ENCODE peak calls at places on chromosomes 4 and X, in five cellular contexts. T is WTC11, S is GM12878, W is H1, L is HepG2. E is an unnamed sample.

GRCh38 chr4:75549019-75549418 is 6.8 kb upstream of the ODAPH start:
- DNase-seq in T (no peak), L (no peak), W (no peak), S (no peak), E (no peak)

GRCh38 chr4:78237360-78237759 is 180.2 kb downstream of the FRAS1 start:
- DNase-seq in L (no peak), T (no peak), W (no peak), S (no peak), E (no peak)

GRCh38 chrX:30533261-30533660 is 44.3 kb downstream of the TASL start:
- DNase-seq in S (no peak), W (no peak), T (no peak), L (no peak), E (no peak)

GRCh38 chr4:2570036-2570435 is 33.6 kb downstream of the FAM193A start:
- DNase-seq in L (no peak), T (no peak), W (no peak), S (no peak), E (no peak)

GRCh38 chrX:30504309-30504708 is 73.3 kb downstream of the TASL start:
- DNase-seq in T (no peak), L (peak; percentile 20), W (no peak), S (peak; percentile 5), E (peak; percentile 3)

GRCh38 chr4:7153711-7154110 is 38.6 kb upstream of the SORCS2 start:
- DNase-seq in S (no peak), T (no peak), L (no peak), W (no peak), E (no peak)

GRCh38 chrX:138191998-138192397 is 519.5 kb downstream of the FGF13 start:
- DNase-seq in L (peak; percentile 4), S (no peak), T (peak; percentile 40), W (no peak), E (peak; percentile 37)

GRCh38 chrX:42485621-42486020 is 292.3 kb downstream of the PPP1R2C start:
- DNase-seq in S (no peak), L (no peak), W (no peak), T (no peak), E (no peak)

GRCh38 chrX:153692611-153693156 is 5.0 kb downstream of the SLC6A8 start:
- DNase-seq in L (no peak), S (no peak), T (no peak), W (no peak), E (no peak)

GRCh38 chr4:39025552-39026085 is 6.6 kb downstream of the TMEM156 start:
- DNase-seq in L (peak; percentile 19), T (no peak), W (no peak), S (no peak), E (peak; percentile 58)

GRCh38 chr4:52959545-52959944 is 97.4 kb downstream of the RASL11B start:
- DNase-seq in W (no peak), S (no peak), T (no peak), L (no peak), E (no peak)

GRCh38 chr4:126627255-126627654 is 1005.5 kb upstream of the INTU start:
- DNase-seq in S (no peak), W (no peak), L (no peak), T (peak; percentile 29), E (peak; percentile 17)
- TF ChIP-seq ATF2 in S (no peak), W (no peak), L (no peak), T (no peak), E (no peak)

GRCh38 chrX:16112428-16112827 is 10.9 kb upstream of the GRPR start:
- DNase-seq in S (no peak), T (no peak), L (no peak), W (no peak), E (no peak)
- TF ChIP-seq ATF2 in S (no peak), T (no peak), L (no peak), W (no peak), E (no peak)

DNA sequence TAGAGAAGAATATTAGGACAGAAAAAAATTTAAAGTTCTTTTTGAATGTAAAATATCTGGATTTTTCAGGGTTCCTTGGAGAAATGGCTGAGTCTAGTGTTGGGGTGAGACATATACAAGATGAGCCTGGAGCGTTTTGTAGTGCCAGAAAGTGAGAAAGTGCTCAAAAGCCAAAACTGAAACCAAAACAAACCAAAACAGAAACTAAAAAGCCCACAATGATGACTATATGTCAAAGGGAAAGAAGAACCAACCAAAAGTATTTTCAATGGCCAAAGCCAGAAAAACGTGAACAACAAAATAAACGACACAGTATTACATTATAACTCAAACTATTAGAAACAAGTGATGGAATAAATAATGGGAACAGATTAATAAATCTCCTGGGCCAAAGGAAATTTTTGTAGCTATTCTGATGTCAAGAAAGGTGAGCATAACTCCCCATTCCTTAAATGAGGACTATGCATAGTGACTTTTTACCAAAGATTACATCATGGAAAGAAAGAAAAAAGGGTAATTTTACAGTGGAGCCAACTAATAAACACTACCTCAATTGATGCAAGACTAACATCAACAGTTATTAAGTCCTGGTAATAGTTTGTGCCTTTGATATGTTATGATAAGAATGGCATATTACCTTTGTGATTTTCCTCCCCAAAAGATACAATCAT is 1137.6 kb downstream of the C4orf33 start:
- DNase-seq in L (no peak), W (no peak), S (peak; percentile 35), T (no peak), E (no peak)
- TF ChIP-seq ATF2 in L (no peak), W (no peak), S (no peak), T (no peak), E (no peak)

GRCh38 chrX:136835761-136836160 is 44.8 kb downstream of the RBMX start:
- DNase-seq in T (no peak), W (no peak), S (no peak), L (no peak), E (no peak)

GRCh38 chrX:136839196-136839595 is 41.3 kb downstream of the RBMX start:
- DNase-seq in L (no peak), T (no peak), W (no peak), S (no peak), E (no peak)
- TF ChIP-seq ATF2 in L (no peak), T (no peak), W (no peak), S (no peak), E (no peak)

GRCh38 chr4:87781569-87781968 is 17.8 kb upstream of the IBSP start:
- DNase-seq in S (no peak), T (no peak), L (no peak), W (no peak), E (no peak)

GRCh38 chr4:87783781-87784180 is 15.6 kb upstream of the IBSP start:
- DNase-seq in S (no peak), W (no peak), T (no peak), L (no peak), E (no peak)

DNA sequence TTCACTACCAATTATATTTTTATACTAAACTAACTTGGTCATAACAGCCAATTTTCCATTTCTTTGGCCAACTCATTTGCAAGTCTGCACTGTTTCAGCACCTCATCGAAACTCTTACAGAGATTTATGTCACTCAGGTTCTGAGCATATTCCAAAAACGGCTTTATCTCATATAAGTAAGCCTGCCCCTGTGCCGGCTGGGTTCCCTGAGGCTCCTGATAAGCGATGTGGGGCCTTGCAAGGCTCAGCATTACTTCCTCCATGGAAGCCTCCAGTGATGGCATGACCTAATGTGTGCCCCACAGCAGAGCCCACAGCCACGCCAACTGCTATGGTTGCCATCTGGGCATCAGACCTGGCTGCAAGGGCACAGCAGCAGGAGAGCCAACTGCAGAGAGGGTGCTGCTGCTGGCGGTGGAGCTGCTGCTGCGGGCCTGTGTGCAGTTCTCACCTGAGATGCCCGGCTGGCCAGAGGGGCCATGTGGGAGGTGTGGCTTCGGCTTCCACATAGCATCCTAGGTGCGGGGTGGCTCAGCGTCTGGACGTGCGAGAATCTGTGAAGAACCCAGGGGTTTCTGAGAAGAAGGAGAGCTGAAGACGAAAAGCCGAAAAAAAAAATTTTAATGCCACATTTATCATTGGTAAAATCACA is 13.4 kb upstream of the IBSP start:
- DNase-seq in W (no peak), L (no peak), S (no peak), T (no peak), E (no peak)
- TF ChIP-seq ATF2 in W (no peak), L (no peak), S (no peak), T (no peak), E (no peak)

GRCh38 chrX:80747832-80748231 is 61.8 kb downstream of the BRWD3 start:
- DNase-seq in W (no peak), T (no peak), S (no peak), L (no peak), E (no peak)
- TF ChIP-seq ATF2 in W (no peak), T (no peak), S (no peak), L (no peak), E (no peak)

GRCh38 chr4:40305329-40306193 is 29.6 kb upstream of the CHRNA9 start:
- DNase-seq in S (peak; percentile 100), W (no peak), T (no peak), L (no peak), E (no peak)
- TF ChIP-seq ATF2 in S (no peak), W (no peak), T (no peak), L (no peak), E (no peak)

GRCh38 chr4:54099287-54099958 is 540 bp upstream of the GSX2 start:
- DNase-seq in W (no peak), S (no peak), L (no peak), T (peak; percentile 36), E (no peak)
- TF ChIP-seq ATF2 in W (no peak), S (no peak), L (no peak), T (no peak), E (no peak)

DNA sequence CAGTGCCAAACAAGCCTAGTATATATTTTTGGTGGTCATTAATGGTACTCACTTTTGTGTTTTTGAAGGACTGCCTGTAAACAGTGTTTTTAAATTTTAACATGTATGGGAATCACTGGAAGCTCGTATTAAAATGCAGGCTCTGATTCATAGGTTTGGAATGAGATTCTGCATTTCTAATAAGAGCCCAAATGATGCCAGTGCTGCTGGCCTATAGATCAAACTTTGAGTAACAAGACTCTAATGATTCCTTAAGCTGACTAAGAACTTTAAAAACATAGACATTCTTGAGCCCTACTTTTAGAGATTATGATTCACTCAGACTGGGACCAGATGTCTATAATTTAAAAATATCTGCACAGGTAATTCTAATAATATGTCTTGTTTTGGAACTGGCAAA is 823.2 kb upstream of the LCORL start:
- DNase-seq in W (no peak), L (no peak), S (no peak), T (no peak), E (no peak)
- TF ChIP-seq ATF2 in W (no peak), L (no peak), S (no peak), T (no peak), E (no peak)

DNA sequence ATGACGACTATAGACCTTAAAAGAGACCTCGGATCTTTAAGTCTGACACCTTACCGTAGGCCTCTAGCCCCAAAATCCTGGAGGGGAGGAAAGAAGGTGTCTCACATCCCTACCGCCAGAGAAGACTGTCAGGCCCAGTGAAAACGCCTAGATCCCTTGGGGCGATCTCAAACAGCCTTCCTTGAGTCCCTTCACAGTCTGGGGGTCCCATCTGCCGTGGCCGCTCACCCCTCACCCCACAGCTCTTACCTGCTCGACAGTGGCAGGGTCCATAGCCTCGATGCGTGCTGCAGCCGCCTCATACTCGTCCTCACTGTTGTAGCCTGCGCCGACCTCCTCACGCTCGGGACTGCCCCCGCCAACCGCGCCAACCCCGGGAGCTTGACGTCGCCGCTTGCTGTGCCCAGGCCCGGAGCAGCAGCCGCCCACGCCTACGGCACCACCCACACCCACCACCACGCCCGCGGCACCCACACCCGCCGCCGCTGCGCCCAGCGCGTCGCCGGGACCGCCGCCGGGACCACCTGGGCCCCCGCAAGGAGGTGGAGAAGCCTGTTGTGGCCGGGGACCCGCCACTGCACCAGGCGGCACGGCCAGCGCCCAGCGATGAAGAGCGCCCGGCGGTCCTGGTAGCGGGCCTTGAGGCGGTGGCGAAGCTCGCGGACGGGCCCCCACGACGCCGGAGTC is 536 bp downstream of the OTUD5 start:
- DNase-seq in L (no peak), W (no peak), S (no peak), T (no peak), E (no peak)
- TF ChIP-seq ATF2 in L (no peak), W (no peak), S (no peak), T (no peak), E (no peak)

E was measured in K562.